ENCODE peak calls at places on chromosomes 2 and 18, in six cellular contexts. One of them, this sample, is unnamed.
A peak's percentile ranks its signal among the peaks of the same experiment; 100 is the strongest.

GRCh38 chr2:217394510-217395351 is 534.9 kb upstream of the TNP1 start:
- DNase-seq in LoVo: no peak
- DNase-seq in GM23338: no peak
- DNase-seq in activated T-helper 1 cell treated with anti-CD3 and anti-CD28 coated beads, Interleukin-12 subunit alpha, Interleukin-12 subunit beta, Interleukin-2, Interleukin-4 antibody, amounts not matched to agents 30 ng/mL and 10 ng/mL and 1 ng/mL, durations not matched to agents 14 hours and 24 hours and 36 hours: no peak
- DNase-seq in activated T-cell treated with anti-CD3 and anti-CD28 coated beads for 1 hour: no peak
- DNase-seq in amniotic stem cell: no peak
- DNase-seq in this sample: no peak

GRCh38 chr2:115369380-115369779 is 926.9 kb downstream of the DPP10 start:
- DNase-seq in GM23338: no peak
- DNase-seq in activated T-helper 1 cell treated with anti-CD3 and anti-CD28 coated beads, Interleukin-12 subunit alpha, Interleukin-12 subunit beta, Interleukin-2, Interleukin-4 antibody, amounts not matched to agents 30 ng/mL and 10 ng/mL and 1 ng/mL, durations not matched to agents 14 hours and 24 hours and 36 hours: no peak
- DNase-seq in activated T-cell treated with anti-CD3 and anti-CD28 coated beads for 1 hour: no peak
- DNase-seq in amniotic stem cell: no peak
- DNase-seq in LoVo: no peak
- DNase-seq in this sample: no peak

GRCh38 chr2:40844353-40845277 is 392.7 kb upstream of the SLC8A1 start:
- DNase-seq in GM23338: peak; percentile 82
- DNase-seq in amniotic stem cell: no peak
- DNase-seq in LoVo: peak; percentile 51
- DNase-seq in activated T-cell treated with anti-CD3 and anti-CD28 coated beads for 1 hour: no peak
- DNase-seq in activated T-helper 1 cell treated with anti-CD3 and anti-CD28 coated beads, Interleukin-12 subunit alpha, Interleukin-12 subunit beta, Interleukin-2, Interleukin-4 antibody, amounts not matched to agents 30 ng/mL and 10 ng/mL and 1 ng/mL, durations not matched to agents 14 hours and 24 hours and 36 hours: no peak
- DNase-seq in this sample: no peak

GRCh38 chr2:171814174-171814573 is 79.9 kb downstream of the SLC25A12 start:
- DNase-seq in activated T-cell treated with anti-CD3 and anti-CD28 coated beads for 1 hour: no peak
- DNase-seq in GM23338: no peak
- DNase-seq in activated T-helper 1 cell treated with anti-CD3 and anti-CD28 coated beads, Interleukin-12 subunit alpha, Interleukin-12 subunit beta, Interleukin-2, Interleukin-4 antibody, amounts not matched to agents 30 ng/mL and 10 ng/mL and 1 ng/mL, durations not matched to agents 14 hours and 24 hours and 36 hours: no peak
- DNase-seq in LoVo: no peak
- DNase-seq in amniotic stem cell: no peak
- DNase-seq in this sample: no peak

GRCh38 chr18:46574000-46574739 is 82.8 kb downstream of the LOXHD1 start:
- DNase-seq in LoVo: no peak
- DNase-seq in GM23338: no peak
- DNase-seq in activated T-helper 1 cell treated with anti-CD3 and anti-CD28 coated beads, Interleukin-12 subunit alpha, Interleukin-12 subunit beta, Interleukin-2, Interleukin-4 antibody, amounts not matched to agents 30 ng/mL and 10 ng/mL and 1 ng/mL, durations not matched to agents 14 hours and 24 hours and 36 hours: no peak
- DNase-seq in amniotic stem cell: no peak
- DNase-seq in activated T-cell treated with anti-CD3 and anti-CD28 coated beads for 1 hour: no peak
- DNase-seq in this sample: no peak

GRCh38 chr2:44269831-44270230 is 5.4 kb upstream of the SLC3A1 start:
- DNase-seq in activated T-helper 1 cell treated with anti-CD3 and anti-CD28 coated beads, Interleukin-12 subunit alpha, Interleukin-12 subunit beta, Interleukin-2, Interleukin-4 antibody, amounts not matched to agents 30 ng/mL and 10 ng/mL and 1 ng/mL, durations not matched to agents 14 hours and 24 hours and 36 hours: no peak
- DNase-seq in LoVo: no peak
- DNase-seq in amniotic stem cell: no peak
- DNase-seq in GM23338: no peak
- DNase-seq in activated T-cell treated with anti-CD3 and anti-CD28 coated beads for 1 hour: no peak
- DNase-seq in this sample: no peak

GRCh38 chr18:70154591-70155194 is 50.8 kb downstream of the RTTN start:
- DNase-seq in activated T-cell treated with anti-CD3 and anti-CD28 coated beads for 1 hour: no peak
- DNase-seq in activated T-helper 1 cell treated with anti-CD3 and anti-CD28 coated beads, Interleukin-12 subunit alpha, Interleukin-12 subunit beta, Interleukin-2, Interleukin-4 antibody, amounts not matched to agents 30 ng/mL and 10 ng/mL and 1 ng/mL, durations not matched to agents 14 hours and 24 hours and 36 hours: no peak
- DNase-seq in amniotic stem cell: peak; percentile 52
- DNase-seq in GM23338: no peak
- DNase-seq in LoVo: no peak
- DNase-seq in this sample: no peak

GRCh38 chr2:145068509-145068908 is 548.6 kb upstream of the ZEB2 start:
- DNase-seq in activated T-cell treated with anti-CD3 and anti-CD28 coated beads for 1 hour: no peak
- DNase-seq in amniotic stem cell: no peak
- DNase-seq in activated T-helper 1 cell treated with anti-CD3 and anti-CD28 coated beads, Interleukin-12 subunit alpha, Interleukin-12 subunit beta, Interleukin-2, Interleukin-4 antibody, amounts not matched to agents 30 ng/mL and 10 ng/mL and 1 ng/mL, durations not matched to agents 14 hours and 24 hours and 36 hours: no peak
- DNase-seq in GM23338: no peak
- DNase-seq in LoVo: no peak
- DNase-seq in this sample: no peak

GRCh38 chr2:235563056-235563777 is 69.4 kb downstream of the AGAP1 start:
- DNase-seq in activated T-cell treated with anti-CD3 and anti-CD28 coated beads for 1 hour: no peak
- DNase-seq in GM23338: no peak
- DNase-seq in LoVo: no peak
- DNase-seq in activated T-helper 1 cell treated with anti-CD3 and anti-CD28 coated beads, Interleukin-12 subunit alpha, Interleukin-12 subunit beta, Interleukin-2, Interleukin-4 antibody, amounts not matched to agents 30 ng/mL and 10 ng/mL and 1 ng/mL, durations not matched to agents 14 hours and 24 hours and 36 hours: no peak
- DNase-seq in amniotic stem cell: no peak
- DNase-seq in this sample: no peak

GRCh38 chr18:24995056-24995455 is 356.9 kb downstream of the ZNF521 start:
- DNase-seq in activated T-cell treated with anti-CD3 and anti-CD28 coated beads for 1 hour: no peak
- DNase-seq in amniotic stem cell: no peak
- DNase-seq in activated T-helper 1 cell treated with anti-CD3 and anti-CD28 coated beads, Interleukin-12 subunit alpha, Interleukin-12 subunit beta, Interleukin-2, Interleukin-4 antibody, amounts not matched to agents 30 ng/mL and 10 ng/mL and 1 ng/mL, durations not matched to agents 14 hours and 24 hours and 36 hours: no peak
- DNase-seq in LoVo: no peak
- DNase-seq in GM23338: no peak
- DNase-seq in this sample: no peak

GRCh38 chr2:101119431-101119830 is 31.8 kb downstream of the TBC1D8 start:
- DNase-seq in amniotic stem cell: no peak
- DNase-seq in activated T-helper 1 cell treated with anti-CD3 and anti-CD28 coated beads, Interleukin-12 subunit alpha, Interleukin-12 subunit beta, Interleukin-2, Interleukin-4 antibody, amounts not matched to agents 30 ng/mL and 10 ng/mL and 1 ng/mL, durations not matched to agents 14 hours and 24 hours and 36 hours: no peak
- DNase-seq in LoVo: no peak
- DNase-seq in activated T-cell treated with anti-CD3 and anti-CD28 coated beads for 1 hour: no peak
- DNase-seq in GM23338: no peak
- DNase-seq in this sample: peak; percentile 75